ENCODE peak calls at places on chromosomes 3 and 15, in ten cellular contexts. L is tibial artery; V is HEK293T; P is psoas muscle; Z is NCI-H748 treated with DMSO at 0.1 percent for 48 hours; G is heart left ventricle; C is H9; B is naive thymus-derived CD4-positive, alpha-beta T cell; J is frontal cortex; K is T-helper 2 cell. T is an unnamed sample.

GRCh38 chr3:106829206-106829605 is 548.0 kb upstream of the CCDC54 start:
- DNase-seq in L (no peak), V (no peak), P (no peak), Z (no peak), G (no peak), C (no peak), B (no peak), J (no peak), K (no peak), T (no peak)

GRCh38 chr3:84958495-84959469 is at the start of gene CADM2:
- DNase-seq in L (peak), V (peak), P (peak), Z (peak), G (peak), C (peak), B (peak), J (peak), K (peak), T (peak)

GRCh38 chr15:66480267-66480666 is 17.3 kb downstream of the SNAPC5 start:
- DNase-seq in L (no peak), V (no peak), P (no peak), Z (no peak), G (no peak), C (no peak), B (no peak), J (no peak), K (no peak), T (no peak)

GRCh38 chr3:125214738-125215137 is 2.2 kb upstream of the SLC12A8 start:
- DNase-seq in L (no peak), V (no peak), P (no peak), Z (no peak), G (no peak), C (no peak), B (no peak), J (no peak), K (peak), T (no peak)

GRCh38 chr3:120155108-120155507 is 60.9 kb upstream of the GSK3B start:
- DNase-seq in L (no peak), V (no peak), P (no peak), Z (no peak), G (no peak), C (no peak), B (no peak), J (no peak), K (no peak), T (no peak)

GRCh38 chr15:42932833-42933515 is 12.4 kb upstream of the TTBK2 start:
- DNase-seq in L (no peak), V (no peak), P (no peak), Z (no peak), G (no peak), C (no peak), B (no peak), J (no peak), K (no peak), T (no peak)

GRCh38 chr3:18215639-18216038 is 209.5 kb downstream of the SATB1 start:
- DNase-seq in L (no peak), V (no peak), P (no peak), Z (no peak), G (no peak), C (no peak), B (no peak), J (no peak), K (no peak), T (no peak)

GRCh38 chr3:31399270-31399669 is 133.5 kb upstream of the STT3B start:
- DNase-seq in L (no peak), V (no peak), P (no peak), Z (no peak), G (no peak), C (no peak), B (no peak), J (no peak), K (peak), T (peak)